ENCODE peak calls at places on chromosomes 1 and 21, in eight cellular contexts. R, V, D, J, P, Q, N and Y are unnamed samples.

GRCh38 chr1:228211091-228211870 is 3.4 kb downstream of the OBSCN start:
- DNase-seq in N (peak), J (no peak), V (no peak), R (no peak), D (no peak), Q (no peak), P (no peak), Y (no peak)

GRCh38 chr1:24222778-24223177 is 35.7 kb upstream of the IFNLR1 start:
- DNase-seq in V (no peak), N (no peak), Q (no peak), D (no peak), R (no peak), P (no peak), J (no peak), Y (no peak)

GRCh38 chr21:16773206-16773605 is 739.6 kb upstream of the CXADR start:
- DNase-seq in J (no peak), V (no peak), D (no peak), N (no peak), R (no peak), P (peak), Q (no peak), Y (peak)

GRCh38 chr1:21246905-21247642 is 43.2 kb downstream of the ECE1 start:
- DNase-seq in R (no peak), P (no peak), V (no peak), N (no peak), Q (no peak), J (no peak), D (peak), Y (no peak)

GRCh38 chr1:157776971-157777386 is at the start of gene FCRL2:
- DNase-seq in N (no peak), J (no peak), D (no peak), R (no peak), V (no peak), P (no peak), Q (no peak), Y (no peak)

GRCh38 chr1:206419783-206420182 is 50.5 kb upstream of the IKBKE start:
- DNase-seq in V (no peak), D (peak), J (no peak), Q (no peak), P (peak), N (no peak), R (no peak), Y (peak)

GRCh38 chr1:112852276-112852675 is 103.7 kb downstream of the SLC16A1 start:
- DNase-seq in Q (no peak), D (no peak), J (no peak), P (no peak), R (no peak), N (no peak), V (no peak), Y (no peak)

GRCh38 chr21:17753736-17754135 is 65.4 kb downstream of the C21orf91 start:
- DNase-seq in J (no peak), N (no peak), R (no peak), P (no peak), Q (no peak), V (no peak), D (peak), Y (no peak)

GRCh38 chr21:29181799-29182470 is 51.5 kb downstream of the MAP3K7CL start:
- DNase-seq in R (no peak), D (peak), J (no peak), N (no peak), P (peak), V (no peak), Q (no peak), Y (peak)

GRCh38 chr1:202084791-202085681 is 37.7 kb upstream of the GPR37L1 start:
- DNase-seq in N (peak), Q (no peak), D (no peak), J (peak), P (no peak), R (peak), V (no peak), Y (peak)

GRCh38 chr21:45957986-45958610 is 23.5 kb upstream of the COL6A1 start:
- DNase-seq in D (no peak), R (no peak), J (no peak), P (peak), V (no peak), Q (no peak), N (no peak), Y (peak)

GRCh38 chr1:56473582-56474270 is 105.6 kb downstream of the PLPP3 start:
- DNase-seq in P (peak), R (no peak), J (no peak), V (no peak), N (no peak), Q (no peak), D (no peak), Y (no peak)

GRCh38 chr21:20617130-20617529 is 381.1 kb upstream of the NCAM2 start:
- DNase-seq in P (no peak), V (no peak), D (no peak), J (no peak), Q (no peak), N (no peak), R (no peak), Y (no peak)

GRCh38 chr1:234985007-234985370 is 143.6 kb downstream of the TOMM20 start:
- DNase-seq in N (no peak), P (no peak), R (no peak), Q (no peak), V (no peak), J (no peak), D (no peak), Y (no peak)

GRCh38 chr1:39391741-39392679 is 99.4 kb upstream of the BMP8A start:
- DNase-seq in V (no peak), P (peak), N (no peak), D (peak), R (no peak), Q (no peak), J (peak), Y (peak)

GRCh38 chr1:245388687-245389086 is 233.9 kb downstream of the KIF26B start:
- DNase-seq in J (no peak), Q (no peak), D (no peak), N (no peak), V (no peak), P (no peak), R (no peak), Y (no peak)

GRCh38 chr21:34648739-34649297 is 20.0 kb upstream of the CLIC6 start:
- DNase-seq in R (no peak), Q (no peak), D (no peak), V (no peak), J (no peak), N (no peak), P (no peak), Y (no peak)

GRCh38 chr21:35674272-35674671 is 386.1 kb downstream of the SETD4 start:
- DNase-seq in V (no peak), R (no peak), P (no peak), Q (no peak), J (no peak), N (no peak), D (no peak), Y (no peak)

GRCh38 chr1:48530727-48531351 is 58.8 kb upstream of the SPATA6 start:
- DNase-seq in Q (no peak), V (peak), D (peak), J (no peak), R (no peak), P (peak), N (peak), Y (peak)